ENCODE peak calls at places on chromosomes 7 and 10, in nine cellular contexts. S, B, E, K, W, T, Q, Z and V are unnamed samples. For H3K9me3, the result is how much of the 10 kb centered on the place peaks cover.

GRCh38 chr7:25851332-25852248 is 300.4 kb upstream of the NFE2L3 start:
- DNase-seq in Q (peak), S (peak), T (peak), Z (peak), W (peak), E (peak), B (peak), K (peak), V (peak)

GRCh38 chr10:102231357-102232318 is 5.5 kb downstream of the ELOVL3 start:
- DNase-seq in E (peak), S (peak), Q (peak), K (peak), T (peak), W (peak), B (peak), Z (no peak), V (peak)

GRCh38 chr7:66904063-66904593 is 16.9 kb upstream of the TMEM248 start:
- DNase-seq in B (no peak), S (no peak), E (no peak), W (no peak), Z (no peak), Q (no peak), K (no peak), T (no peak), V (no peak)

GRCh38 chr7:101618207-101618839 is 10.8 kb downstream of the MYL10 start:
- DNase-seq in Q (no peak), W (no peak), B (no peak), Z (no peak), E (no peak), K (no peak), T (peak), S (no peak), V (no peak)

GRCh38 chr10:59885430-59886134 is 20.8 kb downstream of the CCDC6 start:
- DNase-seq in Q (no peak), S (no peak), T (no peak), W (no peak), Z (no peak), B (no peak), K (no peak), E (peak), V (no peak)

GRCh38 chr10:62724465-62724864 is 80.1 kb upstream of the ADO start:
- DNase-seq in W (no peak), T (no peak), Q (no peak), S (no peak), B (no peak), K (no peak), Z (no peak), E (peak), V (no peak)

GRCh38 chr7:98879198-98879988 is 1.1 kb downstream of the TRRAP start:
- DNase-seq in T (peak), W (peak), E (peak), S (peak), B (peak), Z (no peak), Q (no peak), K (peak), V (peak)

GRCh38 chr7:16078076-16078952 is 343.0 kb downstream of the CRPPA start:
- DNase-seq in W (peak), S (peak), Z (no peak), T (peak), E (peak), B (no peak), Q (no peak), K (peak), V (peak)

GRCh38 chr10:123553810-123554430 is 112.2 kb upstream of the GPR26 start:
- DNase-seq in B (no peak), K (peak), Z (no peak), E (no peak), S (no peak), T (no peak), Q (no peak), W (no peak), V (no peak)

GRCh38 chr7:3721422-3721821 is 420.4 kb downstream of the SDK1 start:
- DNase-seq in K (no peak), Z (no peak), T (no peak), W (no peak), S (no peak), Q (no peak), B (no peak), E (no peak), V (no peak)

GRCh38 chr7:130486114-130486962 is 5.5 kb upstream of the MEST start:
- DNase-seq in S (peak), E (peak), W (peak), Q (peak), T (no peak), B (peak), Z (peak), K (peak), V (peak)

GRCh38 chr10:25766687-25767221 is 167.3 kb upstream of the MYO3A start:
- DNase-seq in Q (no peak), Z (no peak), S (no peak), W (no peak), T (no peak), K (peak), B (no peak), E (no peak), V (no peak)

GRCh38 chr7:4129481-4130122 is 552.5 kb upstream of the FOXK1 start:
- DNase-seq in B (no peak), S (no peak), Q (no peak), E (no peak), T (no peak), Z (peak), W (no peak), K (no peak), V (no peak)

GRCh38 chr7:6615853-6616555 is 594 bp downstream of the ZNF853 start:
- DNase-seq in E (no peak), S (peak), Q (no peak), T (no peak), Z (no peak), W (no peak), K (peak), B (no peak), V (no peak)

GRCh38 chr7:23863209-23863798 is 153.3 kb downstream of the STK31 start:
- DNase-seq in Q (no peak), S (no peak), Z (no peak), K (peak), W (peak), B (no peak), T (peak), E (peak), V (peak)

GRCh38 chr10:103763374-103764202 is 91.8 kb downstream of the SH3PXD2A start:
- DNase-seq in B (peak), S (no peak), T (peak), E (peak), Z (no peak), K (peak), Q (no peak), W (no peak), V (peak)

GRCh38 chr10:844552-844951 is 87.0 kb downstream of the LARP4B start:
- DNase-seq in Z (no peak), B (no peak), Q (no peak), K (no peak), S (no peak), T (peak), E (no peak), W (no peak), V (no peak)

GRCh38 chr7:158957507-158957900 is 101.1 kb downstream of the DYNC2I1 start:
- DNase-seq in S (no peak), W (no peak), Z (no peak), B (no peak), T (no peak), K (no peak), E (no peak), Q (peak), V (no peak)

GRCh38 chr10:95767884-95768556 is 12.1 kb downstream of the ENTPD1 start:
- DNase-seq in W (peak), S (no peak), Z (no peak), Q (no peak), B (no peak), E (peak), K (no peak), T (peak), V (no peak)

GRCh38 chr7:99042957-99043356 is 101.0 kb downstream of the SMURF1 start:
- DNase-seq in B (no peak), K (no peak), Z (no peak), Q (no peak), T (no peak), S (no peak), W (no peak), E (no peak), V (no peak)

GRCh38 chr10:74238031-74238431 is 87.0 kb downstream of the ADK start:
- DNase-seq in S (peak), W (no peak), Q (peak), K (no peak), B (no peak), Z (no peak), T (no peak), E (no peak), V (no peak)

GRCh38 chr7:16129431-16130126 is 291.8 kb downstream of the CRPPA start:
- DNase-seq in Q (no peak), E (no peak), B (no peak), T (peak), S (no peak), W (peak), Z (no peak), K (no peak), V (no peak)

GRCh38 chr7:46032936-46033335 is 111.9 kb upstream of the IGFBP3 start:
- DNase-seq in T (peak), S (no peak), W (peak), B (no peak), K (no peak), Z (no peak), E (no peak), Q (no peak), V (no peak)

GRCh38 chr10:46560952-46561351 is 4.5 kb upstream of the GPRIN2 start:
- DNase-seq in T (no peak), E (no peak), Q (no peak), B (no peak), W (no peak), K (peak), S (no peak), Z (no peak), V (no peak)

GRCh38 chr7:105760549-105761447 is 115.6 kb downstream of the ATXN7L1 start:
- DNase-seq in T (peak), K (no peak), B (peak), Z (no peak), S (no peak), E (no peak), W (no peak), Q (no peak), V (no peak)

GRCh38 chr7:149820622-149821190 is 17.5 kb upstream of the ZNF862 start:
- DNase-seq in K (no peak), B (no peak), Q (no peak), Z (no peak), S (no peak), W (no peak), T (no peak), E (no peak), V (no peak)

GRCh38 chr10:103711351-103711994 is 143.9 kb downstream of the SH3PXD2A start:
- DNase-seq in W (no peak), Q (no peak), S (no peak), K (peak), Z (no peak), E (no peak), B (no peak), T (no peak), V (no peak)

GRCh38 chr10:78688945-78689935 is 379.5 kb upstream of the ZMIZ1 start:
- DNase-seq in T (peak), Q (no peak), K (peak), Z (peak), B (no peak), W (no peak), S (no peak), E (no peak), V (no peak)

GRCh38 chr10:6052247-6053221 is 9.6 kb downstream of the IL2RA start:
- DNase-seq in K (peak), T (no peak), Q (peak), E (peak), B (peak), Z (peak), W (no peak), S (no peak), V (peak)

GRCh38 chr7:131436384-131436783 is 108.7 kb downstream of the MKLN1 start:
- DNase-seq in K (no peak), E (no peak), W (no peak), S (no peak), Z (no peak), B (no peak), Q (no peak), T (no peak), V (no peak)

DNA sequence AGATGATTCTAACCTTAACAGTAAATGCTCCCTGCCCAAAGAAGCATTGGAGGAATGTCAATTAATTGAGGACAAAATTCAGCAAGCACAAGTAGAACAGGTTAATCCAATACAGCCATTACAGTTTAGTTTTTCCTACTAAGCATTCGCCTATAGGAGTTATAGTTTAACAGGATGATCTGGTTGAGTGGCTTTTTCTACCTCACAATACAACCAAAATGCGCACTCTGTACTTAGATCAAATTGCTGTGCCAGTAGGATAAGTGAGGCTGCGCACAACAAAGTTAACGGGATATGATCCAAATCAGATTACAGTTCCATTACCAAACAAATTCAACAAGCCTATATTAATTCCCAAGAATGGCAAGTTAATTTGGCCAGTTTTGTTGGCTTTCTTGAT is 117.1 kb upstream of the TRIM24 start:
- DNase-seq in E (no peak), Z (no peak), W (no peak), B (no peak), S (no peak), K (no peak), T (no peak), Q (no peak), V (no peak)
- H3K9me3 ChIP-seq in E (under half), Z (under half), W (under half), B (under half), S (under half), K (half or more), T (under half), Q (under half), V (under half)

DNA sequence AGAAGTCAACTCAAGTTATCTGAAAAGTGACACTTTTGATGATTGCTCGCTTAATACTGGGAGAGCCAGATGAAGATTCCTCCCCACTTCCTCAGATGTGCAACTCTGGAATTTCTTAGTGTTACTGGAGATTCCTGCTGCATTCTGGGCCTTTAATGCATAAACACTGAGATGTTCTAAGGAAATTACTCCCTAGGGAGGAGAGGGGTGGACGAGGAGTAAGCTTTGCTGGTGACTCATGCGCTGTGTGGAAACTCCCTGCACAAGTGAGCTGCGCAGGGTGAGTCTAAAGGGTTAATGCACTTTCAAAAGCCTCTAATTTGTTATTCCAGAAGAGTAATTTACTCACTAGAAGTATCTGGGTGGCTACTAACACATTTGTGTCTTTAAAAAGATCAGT is 46.3 kb downstream of the EGFR start:
- DNase-seq in T (peak), K (no peak), S (no peak), B (no peak), Z (peak), Q (no peak), W (peak), E (no peak), V (peak)
- H3K27ac ChIP-seq in T (peak), K (peak), S (no peak), B (no peak), Z (peak), Q (peak), W (peak), E (no peak), V (peak)

DNA sequence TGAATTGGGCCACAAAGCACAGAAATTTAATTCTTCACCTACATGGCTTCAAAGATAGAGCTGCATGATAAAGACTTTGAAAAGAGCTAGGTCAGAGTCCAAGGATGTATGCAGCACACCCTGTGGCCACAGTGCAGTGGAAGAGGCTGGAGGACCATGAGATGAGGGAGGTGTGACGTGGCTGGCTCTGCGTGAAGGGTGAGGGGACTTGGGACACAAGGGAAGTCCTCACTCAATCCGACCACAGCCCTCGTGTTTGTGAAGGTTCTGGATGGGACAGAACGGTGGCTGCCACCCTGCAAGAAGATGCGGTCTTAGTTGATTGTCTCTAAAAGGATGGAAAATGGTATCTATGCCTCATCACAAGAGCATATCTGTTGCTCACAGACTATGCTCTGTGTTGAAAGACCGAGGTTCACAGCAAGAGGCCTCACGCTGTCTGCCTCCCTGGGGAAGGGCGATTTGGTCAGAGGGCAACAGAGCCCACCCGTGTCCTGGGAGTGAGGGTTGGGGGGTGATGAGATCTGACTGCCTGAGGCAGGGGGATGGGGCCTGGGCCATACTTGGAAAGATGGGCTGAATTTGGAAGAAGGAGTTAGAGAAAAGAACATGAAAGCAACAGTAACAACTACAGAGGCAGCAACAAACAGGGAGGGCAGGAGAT is 174.4 kb upstream of the SHH start:
- DNase-seq in Z (peak), B (no peak), E (no peak), S (no peak), Q (no peak), T (no peak), W (no peak), K (peak), V (no peak)
- H3K9me3 ChIP-seq in Z (under half), B (under half), E (under half), S (under half), Q (under half), T (under half), W (under half), K (under half), V (under half)

GRCh38 chr10:55024718-55025117 is 223.7 kb upstream of the PCDH15 start:
- DNase-seq in B (no peak), W (no peak), S (no peak), E (no peak), T (peak), Q (no peak), K (no peak), Z (no peak), V (no peak)

GRCh38 chr10:55019461-55019860 is 218.4 kb upstream of the PCDH15 start:
- DNase-seq in Z (no peak), T (no peak), Q (no peak), B (no peak), K (no peak), E (no peak), S (no peak), W (no peak), V (no peak)
- H3K27ac ChIP-seq in Z (no peak), T (no peak), Q (no peak), B (no peak), K (no peak), E (no peak), S (no peak), W (no peak), V (no peak)

DNA sequence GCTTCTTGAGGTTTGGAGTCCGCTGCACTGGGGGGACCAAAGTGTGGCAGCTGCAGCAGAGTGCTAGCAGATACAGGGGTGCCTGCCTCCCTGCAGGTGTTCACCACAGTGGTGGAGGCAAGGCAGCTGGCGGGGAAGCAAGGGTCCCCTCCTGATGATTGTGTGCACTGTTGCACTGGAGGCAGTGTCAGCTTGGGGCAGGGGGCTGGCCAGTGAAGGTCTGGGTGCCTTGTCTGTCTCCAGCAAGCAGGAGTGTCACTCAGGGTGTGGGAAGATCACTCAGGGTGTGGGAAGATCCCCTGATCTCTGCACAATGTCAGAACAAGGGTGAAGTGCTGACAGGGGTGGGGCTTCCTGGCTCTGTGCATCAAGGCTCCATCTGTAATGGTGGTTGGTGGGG is 36.3 kb upstream of the PPP1R3A start:
- DNase-seq in W (no peak), Q (no peak), Z (no peak), T (no peak), S (no peak), E (no peak), K (no peak), B (no peak), V (no peak)
- H3K9me3 ChIP-seq in W (under half), Q (under half), Z (under half), T (under half), S (under half), E (under half), K (under half), B (under half), V (under half)

GRCh38 chr10:48805411-48805810 is 120.7 kb downstream of the WDFY4 start:
- DNase-seq in K (no peak), Q (no peak), Z (no peak), E (no peak), S (no peak), B (no peak), T (no peak), W (no peak), V (no peak)

GRCh38 chr10:48804740-48805182 is 120.1 kb downstream of the WDFY4 start:
- DNase-seq in K (no peak), T (no peak), Q (no peak), B (no peak), S (no peak), W (no peak), E (no peak), Z (no peak), V (peak)

GRCh38 chr10:48805848-48806247 is 121.2 kb downstream of the WDFY4 start:
- DNase-seq in Q (no peak), W (no peak), E (no peak), Z (no peak), S (no peak), T (peak), B (no peak), K (no peak), V (no peak)

GRCh38 chr10:48807786-48808185 is 123.1 kb downstream of the WDFY4 start:
- DNase-seq in Q (no peak), T (peak), S (no peak), Z (no peak), K (no peak), B (no peak), W (no peak), E (no peak), V (no peak)

GRCh38 chr10:48806282-48806681 is 121.6 kb downstream of the WDFY4 start:
- DNase-seq in Q (no peak), S (no peak), E (no peak), W (no peak), K (no peak), B (no peak), Z (no peak), T (no peak), V (no peak)
- H3K27ac ChIP-seq in Q (no peak), S (no peak), E (no peak), W (no peak), K (no peak), B (no peak), Z (no peak), T (no peak), V (no peak)

GRCh38 chr10:77249901-77250459 is 387.6 kb downstream of the KCNMA1 start:
- DNase-seq in B (no peak), W (no peak), E (no peak), Q (no peak), T (no peak), K (no peak), S (no peak), Z (no peak), V (no peak)

GRCh38 chr10:77247076-77247561 is 390.5 kb downstream of the KCNMA1 start:
- DNase-seq in W (peak), B (no peak), T (no peak), S (no peak), Z (no peak), E (no peak), Q (no peak), K (peak), V (no peak)

GRCh38 chr10:77248104-77248503 is 389.5 kb downstream of the KCNMA1 start:
- DNase-seq in Q (no peak), E (no peak), T (no peak), Z (no peak), B (no peak), K (peak), W (no peak), S (no peak), V (no peak)

GRCh38 chr10:77244746-77245145 is 392.9 kb downstream of the KCNMA1 start:
- DNase-seq in E (no peak), S (no peak), Q (no peak), W (no peak), Z (no peak), B (no peak), T (no peak), K (no peak), V (no peak)

GRCh38 chr10:77245953-77246352 is 391.7 kb downstream of the KCNMA1 start:
- DNase-seq in W (no peak), Z (no peak), E (no peak), B (no peak), Q (no peak), S (no peak), T (peak), K (no peak), V (no peak)
- H3K9me3 ChIP-seq in W (under half), Z (under half), E (under half), B (under half), Q (under half), S (under half), T (under half), K (under half), V (under half)

GRCh38 chr10:16995867-16996529 is 133.6 kb downstream of the CUBN start:
- DNase-seq in E (no peak), W (no peak), K (peak), Z (no peak), Q (no peak), B (no peak), S (no peak), T (peak), V (no peak)
- H3K27ac ChIP-seq in E (no peak), W (no peak), K (peak), Z (no peak), Q (peak), B (peak), S (no peak), T (peak), V (no peak)